ENCODE peak calls at places on chromosomes 12 and 14, in eight cellular contexts. Y is ovary, R is sigmoid colon, G is transverse colon, N is SK-N-SH, H is A549, A is stomach, E is GM12878. T is an unnamed sample.

GRCh38 chr14:42023452-42023851 is 416.8 kb downstream of the LRFN5 start:
- DNase-seq in Y (no peak), R (no peak), G (no peak), N (no peak), H (no peak), A (no peak), E (no peak), T (no peak)

GRCh38 chr12:127548123-127548553 is 718.8 kb upstream of the TMEM132C start:
- DNase-seq in Y (no peak), R (no peak), G (no peak), N (no peak), H (no peak), A (no peak), E (no peak), T (no peak)

GRCh38 chr14:100899841-100900771 is 3.4 kb downstream of the RTL1 start:
- DNase-seq in Y (peak), R (peak), G (no peak), N (peak), H (no peak), A (no peak), E (no peak), T (no peak)

GRCh38 chr12:112906712-112907414 is at the start of gene OAS1:
- DNase-seq in Y (no peak), R (no peak), G (peak), N (peak), H (peak), A (peak), E (peak), T (no peak)

GRCh38 chr12:12364787-12365441 is 8.0 kb downstream of the BORCS5 start:
- DNase-seq in Y (no peak), R (no peak), G (no peak), N (no peak), H (no peak), A (no peak), E (no peak), T (no peak)

GRCh38 chr14:99718811-99719192 is 34.7 kb downstream of the CYP46A1 start:
- DNase-seq in Y (no peak), R (no peak), G (no peak), N (no peak), H (no peak), A (no peak), E (no peak), T (no peak)

GRCh38 chr14:99590746-99591555 is 13.1 kb downstream of the CCDC85C start:
- DNase-seq in Y (no peak), R (peak), G (no peak), N (peak), H (no peak), A (no peak), E (no peak), T (no peak)

GRCh38 chr12:22190969-22191368 is 143.5 kb downstream of the ST8SIA1 start:
- DNase-seq in Y (no peak), R (no peak), G (no peak), N (no peak), H (no peak), A (no peak), E (no peak), T (no peak)

GRCh38 chr14:92527724-92528123 is 14.1 kb downstream of the RIN3 start:
- DNase-seq in Y (no peak), R (no peak), G (no peak), N (no peak), H (no peak), A (no peak), E (no peak), T (no peak)

GRCh38 chr12:47394070-47394469 is 311.8 kb downstream of the RPAP3 start:
- DNase-seq in Y (no peak), R (no peak), G (no peak), N (no peak), H (no peak), A (no peak), E (no peak), T (no peak)

DNA sequence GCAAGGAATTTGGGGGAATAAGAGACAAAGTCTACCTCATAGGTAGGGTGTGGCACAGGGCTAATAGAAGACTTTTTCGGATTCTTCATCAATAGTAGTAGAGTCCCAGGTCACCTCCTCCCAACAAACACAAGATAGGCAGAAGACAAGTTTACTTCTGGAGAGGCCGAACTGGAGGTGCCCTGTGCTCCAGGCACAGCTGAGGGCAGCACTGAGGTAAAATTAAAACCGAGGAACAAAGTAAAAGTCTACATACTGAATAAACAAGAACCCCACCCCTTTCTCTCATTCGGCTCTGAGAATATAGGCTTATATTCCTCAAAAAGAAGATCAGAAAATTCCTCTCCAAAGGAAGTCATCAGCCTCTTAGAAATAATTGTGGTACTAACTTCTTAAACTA is 161.6 kb downstream of the SEC23A start:
- DNase-seq in Y (no peak), R (no peak), G (no peak), N (no peak), H (no peak), A (no peak), E (no peak), T (no peak)
- TF ChIP-seq CTCF in Y (no peak), R (no peak), G (no peak), N (no peak), H (no peak), A (no peak), E (no peak), T (no peak)

GRCh38 chr12:19642305-19642704 is 203.0 kb downstream of the AEBP2 start:
- DNase-seq in Y (no peak), R (no peak), G (no peak), N (no peak), H (no peak), A (no peak), E (no peak), T (no peak)

GRCh38 chr12:19643635-19644034 is 204.3 kb downstream of the AEBP2 start:
- DNase-seq in Y (no peak), R (no peak), G (no peak), N (peak), H (peak), A (no peak), E (no peak), T (no peak)

GRCh38 chr12:19641235-19642080 is 202.2 kb downstream of the AEBP2 start:
- DNase-seq in Y (no peak), R (no peak), G (no peak), N (no peak), H (no peak), A (no peak), E (no peak), T (no peak)

DNA sequence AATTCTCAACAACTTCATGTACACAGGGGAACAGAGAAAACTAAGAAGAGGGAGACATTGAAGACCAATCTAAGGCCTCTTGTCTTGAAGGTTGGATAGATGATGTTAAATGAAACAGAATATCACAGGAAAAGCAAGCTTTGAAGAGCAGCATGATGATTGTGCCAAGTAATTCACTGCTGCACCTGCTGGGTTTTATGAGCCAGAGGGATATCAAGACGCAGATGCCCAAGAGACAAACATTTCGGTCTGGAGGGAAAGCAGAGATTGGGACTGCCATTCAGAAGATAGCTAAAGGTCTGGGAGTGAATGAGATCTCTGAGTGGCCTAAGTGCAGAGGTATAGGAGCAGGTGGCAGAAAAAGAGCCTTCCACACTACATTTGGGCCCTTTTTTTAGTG is 200.5 kb downstream of the AEBP2 start:
- DNase-seq in Y (no peak), R (no peak), G (no peak), N (no peak), H (no peak), A (no peak), E (no peak), T (no peak)
- TF ChIP-seq EP300 in Y (no peak), R (no peak), G (no peak), N (no peak), H (no peak), A (no peak), E (no peak), T (no peak)

GRCh38 chr12:80598004-80598606 is 109.3 kb upstream of the MYF6 start:
- DNase-seq in Y (no peak), R (no peak), G (no peak), N (no peak), H (no peak), A (no peak), E (no peak), T (no peak)
- TF ChIP-seq CTCF in Y (no peak), R (no peak), G (no peak), N (peak), H (peak), A (no peak), E (peak), T (no peak)

GRCh38 chr12:49019120-49019430 is 499 bp upstream of the PRKAG1 start:
- DNase-seq in Y (no peak), R (no peak), G (no peak), N (no peak), H (no peak), A (no peak), E (no peak), T (no peak)

GRCh38 chr12:49018282-49019119 is at the start of gene PRKAG1:
- DNase-seq in Y (peak), R (peak), G (peak), N (peak), H (peak), A (peak), E (peak), T (peak)

GRCh38 chr12:49021292-49021915 is 2.8 kb upstream of the PRKAG1 start:
- DNase-seq in Y (no peak), R (no peak), G (peak), N (peak), H (no peak), A (no peak), E (no peak), T (no peak)

GRCh38 chr12:49020441-49020840 is 1.9 kb upstream of the PRKAG1 start:
- DNase-seq in Y (no peak), R (no peak), G (peak), N (peak), H (no peak), A (no peak), E (no peak), T (no peak)

DNA sequence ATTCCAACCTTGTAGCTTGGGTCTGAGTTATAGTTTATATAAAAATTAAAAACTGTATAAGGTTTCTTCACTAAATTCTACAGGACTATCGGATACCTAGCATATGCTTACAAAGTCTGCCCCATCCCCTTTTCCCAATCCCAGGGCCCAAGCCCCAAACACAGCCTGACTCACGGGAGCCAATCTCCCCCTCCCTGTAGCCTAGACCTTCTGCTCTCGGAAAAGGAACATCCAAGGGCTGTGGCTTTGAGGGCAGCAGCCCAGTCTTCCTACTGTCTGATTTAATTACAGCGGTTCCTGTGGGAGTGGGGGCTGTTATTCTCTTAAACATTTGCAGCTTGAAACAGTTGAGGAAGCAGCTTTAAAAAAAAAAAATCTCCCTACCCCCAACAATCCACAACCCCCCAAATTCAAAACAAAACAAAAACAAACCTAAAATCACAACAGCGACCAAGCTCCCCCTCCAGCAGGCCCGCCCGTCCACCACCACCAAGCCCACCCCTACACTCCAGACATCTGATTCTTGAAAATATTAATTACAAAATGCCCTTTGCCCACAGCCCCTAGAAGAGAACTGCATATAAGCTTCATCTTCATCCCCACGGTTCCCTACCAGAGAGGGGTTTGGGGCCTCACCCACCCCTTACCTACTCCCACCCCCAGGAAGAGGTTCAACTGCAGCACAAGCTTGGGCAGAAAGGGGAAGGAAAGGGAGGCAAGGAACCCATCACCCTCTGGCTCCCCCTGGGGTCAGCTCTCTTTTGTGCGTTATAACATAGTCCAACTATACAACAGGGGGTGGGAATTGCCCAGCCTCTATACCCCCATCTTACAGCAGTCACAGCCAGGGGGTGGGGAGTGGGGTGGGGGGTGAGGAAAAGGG is 1.1 kb upstream of the PRKAG1 start:
- DNase-seq in Y (peak), R (no peak), G (peak), N (peak), H (peak), A (no peak), E (no peak), T (no peak)
- TF ChIP-seq EP300 in Y (no peak), R (no peak), G (no peak), N (no peak), H (no peak), A (no peak), E (no peak), T (no peak)

T was measured in upper lobe of left lung.